ENCODE peak calls at places on chromosomes 4 and X, in five cellular contexts. O is left lung, M is choroid plexus epithelial cell, T is fibroblast of pulmonary artery, G is fibroblast of the aortic adventitia. H is an unnamed sample.

GRCh38 chr4:155900402-155900801 is 3.1 kb upstream of the TDO2 start:
- DNase-seq in O (no peak), M (peak; percentile 63), T (peak; percentile 82), G (peak; percentile 83), H (no peak)

GRCh38 chr4:80709082-80709869 is 321.2 kb upstream of the BMP3 start:
- DNase-seq in O (no peak), M (no peak), T (no peak), G (no peak), H (no peak)

GRCh38 chr4:140673729-140674128 is 82.5 kb downstream of the TBC1D9 start:
- DNase-seq in O (no peak), M (peak; percentile 61), T (no peak), G (no peak), H (no peak)

GRCh38 chr4:32199639-32200038 is 1479.5 kb downstream of the PCDH7 start:
- DNase-seq in O (no peak), M (no peak), T (no peak), G (no peak), H (no peak)

GRCh38 chr4:41814565-41814964 is 66.0 kb upstream of the PHOX2B start:
- DNase-seq in O (no peak), M (peak; percentile 34), T (peak; percentile 6), G (peak; percentile 21), H (no peak)

GRCh38 chr4:75921910-75922309 is 18.9 kb downstream of the NAAA start:
- DNase-seq in O (no peak), M (no peak), T (no peak), G (no peak), H (no peak)

GRCh38 chrX:80173261-80173660 is 158.7 kb downstream of the TBX22 start:
- DNase-seq in O (no peak), M (no peak), T (no peak), G (no peak), H (no peak)

GRCh38 chr4:91826186-91826585 is 477.6 kb upstream of the GRID2 start:
- DNase-seq in O (no peak), M (peak; percentile 72), T (peak; percentile 69), G (peak; percentile 4), H (no peak)

GRCh38 chr4:175637762-175638161 is 174.3 kb downstream of the GPM6A start:
- DNase-seq in O (no peak), M (no peak), T (no peak), G (no peak), H (no peak)

GRCh38 chr4:37471971-37472370 is 214.2 kb downstream of the RELL1 start:
- DNase-seq in O (no peak), M (no peak), T (no peak), G (no peak), H (no peak)

GRCh38 chrX:97039363-97040029 is 155.8 kb downstream of the RPA4 start:
- DNase-seq in O (no peak), M (peak; percentile 66), T (peak; percentile 81), G (peak; percentile 67), H (no peak)

GRCh38 chr4:150664935-150665334 is 83.0 kb downstream of the MAB21L2 start:
- DNase-seq in O (no peak), M (peak; percentile 46), T (peak; percentile 56), G (peak; percentile 4), H (no peak)

GRCh38 chrX:129462707-129463106 is 60.6 kb downstream of the SMARCA1 start:
- DNase-seq in O (no peak), M (no peak), T (no peak), G (no peak), H (no peak)

GRCh38 chr4:136400829-136401228 is 1131.5 kb downstream of the PCDH18 start:
- DNase-seq in O (no peak), M (peak; percentile 29), T (no peak), G (no peak), H (no peak)

GRCh38 chrX:49760288-49760885 is 64.6 kb upstream of the PAGE1 start:
- DNase-seq in O (no peak), M (no peak), T (peak; percentile 1), G (no peak), H (no peak)

GRCh38 chrX:49767231-49767630 is 61.9 kb upstream of the PAGE4 start:
- DNase-seq in O (no peak), M (no peak), T (peak; percentile 0), G (no peak), H (no peak)

GRCh38 chrX:49756692-49757091 is 60.9 kb upstream of the PAGE1 start:
- DNase-seq in O (no peak), M (no peak), T (no peak), G (no peak), H (no peak)

GRCh38 chrX:49762175-49762704 is 66.5 kb upstream of the PAGE1 start:
- DNase-seq in O (no peak), M (no peak), T (no peak), G (no peak), H (no peak)

DNA sequence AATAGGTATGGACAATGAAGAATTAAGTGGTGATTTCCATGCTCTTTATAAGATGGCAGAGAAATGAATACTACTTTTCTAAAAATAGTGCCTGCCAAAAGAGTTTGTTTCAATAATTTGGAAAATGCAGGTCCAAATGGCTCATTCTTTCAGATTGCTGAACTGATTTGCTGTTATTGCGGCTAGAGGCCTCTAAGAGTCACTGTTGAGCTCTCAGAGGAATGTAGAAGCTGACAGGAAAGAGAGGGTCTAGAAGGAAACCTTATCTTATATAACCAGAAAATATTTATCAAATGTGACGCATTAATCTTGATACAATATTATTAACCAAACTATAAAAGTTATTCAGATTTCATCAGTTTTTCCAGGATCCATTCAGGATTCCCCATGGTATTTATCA is 65.7 kb upstream of the PAGE1 start:
- DNase-seq in O (no peak), M (peak; percentile 41), T (peak; percentile 21), G (peak; percentile 12), H (no peak)
- TF ChIP-seq CTCF in O (peak; percentile 16), M (peak; percentile 62), T (peak; percentile 55), G (peak; percentile 57), H (no peak)

DNA sequence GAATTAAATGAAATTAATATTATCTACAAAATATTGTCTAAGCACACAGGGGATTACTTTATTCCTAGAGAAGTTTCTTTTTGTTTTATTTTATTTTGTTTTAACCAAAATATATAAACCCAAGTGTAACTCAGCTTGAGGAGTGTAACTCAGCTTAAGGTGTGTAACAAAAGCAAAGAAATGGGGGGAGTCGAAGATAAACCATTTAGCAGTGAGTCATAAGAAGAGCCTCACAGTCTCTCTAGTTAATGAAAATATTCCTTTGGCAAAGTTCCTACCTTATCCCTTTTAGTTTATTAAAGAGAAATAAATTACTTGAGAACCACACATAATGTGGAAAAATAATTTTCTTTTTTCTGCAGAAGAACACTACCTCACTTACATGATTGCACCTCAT is 261.8 kb downstream of the KCTD8 start:
- DNase-seq in O (no peak), M (no peak), T (no peak), G (no peak), H (no peak)
- TF ChIP-seq CTCF in O (no peak), M (no peak), T (no peak), G (no peak), H (no peak)

GRCh38 chrX:32489125-32489524 is 722.2 kb downstream of the DMD start:
- DNase-seq in O (no peak), M (no peak), T (no peak), G (no peak), H (no peak)

GRCh38 chrX:32480019-32480418 is 731.3 kb downstream of the DMD start:
- DNase-seq in O (no peak), M (no peak), T (no peak), G (no peak), H (no peak)

GRCh38 chrX:32483534-32484136 is 727.7 kb downstream of the DMD start:
- DNase-seq in O (no peak), M (peak; percentile 6), T (peak; percentile 1), G (no peak), H (no peak)
- TF ChIP-seq CTCF in O (no peak), M (no peak), T (peak; percentile 14), G (no peak), H (no peak)

DNA sequence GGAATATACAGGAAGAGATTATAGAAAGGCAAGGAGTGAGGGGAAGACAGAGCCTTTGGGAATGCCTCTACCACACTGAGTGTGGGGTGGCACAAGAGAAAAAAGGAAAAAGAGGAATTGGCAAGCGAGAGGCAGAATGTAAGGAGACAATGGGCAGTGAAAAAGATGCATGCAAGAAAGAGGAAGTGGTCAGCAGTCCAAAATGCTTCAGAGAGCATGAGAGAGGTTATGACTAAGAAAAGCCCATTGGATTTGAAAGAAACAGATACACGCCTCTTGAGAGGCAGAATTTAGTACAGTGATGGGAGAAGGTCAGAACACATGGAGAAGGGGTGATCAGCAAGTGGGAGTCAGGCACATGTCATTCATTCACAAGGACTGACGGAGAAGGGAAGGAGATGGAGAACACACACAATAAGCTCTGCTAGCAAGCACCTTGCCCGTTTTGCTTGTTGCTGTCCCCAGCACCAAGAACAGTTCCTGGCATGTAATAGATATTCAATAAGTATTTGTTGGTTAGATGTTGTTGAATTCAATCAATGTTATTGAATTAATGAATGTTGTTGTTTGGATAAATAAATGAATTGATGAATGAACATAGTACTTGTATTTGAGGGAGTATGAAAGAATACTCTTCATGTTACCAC is 6.3 kb downstream of the DCHS2 start:
- DNase-seq in O (no peak), M (no peak), T (no peak), G (no peak), H (no peak)
- TF ChIP-seq CTCF in O (no peak), M (no peak), T (no peak), G (no peak), H (no peak)

GRCh38 chr4:89765966-89766365 is 71.0 kb downstream of the SNCA start:
- DNase-seq in O (no peak), M (peak; percentile 95), T (peak; percentile 92), G (peak; percentile 56), H (no peak)
- TF ChIP-seq CTCF in O (no peak), M (no peak), T (no peak), G (no peak), H (no peak)

GRCh38 chrX:44002569-44002968 is 29.4 kb upstream of the NDP start:
- DNase-seq in O (no peak), M (no peak), T (no peak), G (no peak), H (no peak)
- TF ChIP-seq CTCF in O (no peak), M (no peak), T (no peak), G (no peak), H (no peak)